ENCODE peak calls at places on chromosomes 6 and 20, in seven cellular contexts. N, S, D, F, J, U and Z are unnamed samples.

GRCh38 chr6:154371337-154371736 is 14.7 kb upstream of the IPCEF1 start:
- DNase-seq in N (no peak), S (no peak), D (no peak), F (no peak), J (no peak), U (no peak), Z (no peak)

GRCh38 chr20:58113706-58114105 is 114.7 kb downstream of the ANKRD60 start:
- DNase-seq in N (no peak), S (peak), D (no peak), F (no peak), J (no peak), U (no peak), Z (no peak)

GRCh38 chr20:2136275-2136674 is 34.6 kb downstream of the STK35 start:
- DNase-seq in N (no peak), S (no peak), D (no peak), F (no peak), J (no peak), U (no peak), Z (no peak)

GRCh38 chr6:11217360-11218076 is 14.9 kb downstream of the NEDD9 start:
- DNase-seq in N (no peak), S (peak), D (no peak), F (no peak), J (no peak), U (no peak), Z (no peak)

GRCh38 chr6:169539176-169539897 is 162.5 kb downstream of the WDR27 start:
- DNase-seq in N (peak), S (no peak), D (peak), F (no peak), J (no peak), U (no peak), Z (no peak)

GRCh38 chr20:53133134-53133533 is 161.0 kb downstream of the TSHZ2 start:
- DNase-seq in N (no peak), S (no peak), D (no peak), F (no peak), J (no peak), U (no peak), Z (no peak)

GRCh38 chr6:135280375-135281136 is 99.4 kb downstream of the MYB start:
- DNase-seq in N (peak), S (no peak), D (peak), F (no peak), J (no peak), U (no peak), Z (no peak)

GRCh38 chr6:55969501-55969900 is 94.1 kb upstream of the BMP5 start:
- DNase-seq in N (no peak), S (no peak), D (no peak), F (no peak), J (no peak), U (no peak), Z (no peak)

GRCh38 chr6:160973311-160973710 is 18.3 kb upstream of the MAP3K4 start:
- DNase-seq in N (peak), S (no peak), D (peak), F (no peak), J (no peak), U (peak), Z (peak)

GRCh38 chr20:61538481-61539265 is 286.6 kb downstream of the CDH4 start:
- DNase-seq in N (no peak), S (no peak), D (no peak), F (no peak), J (no peak), U (no peak), Z (no peak)

GRCh38 chr6:22025468-22026159 is 271.2 kb downstream of the PRL start:
- DNase-seq in N (peak), S (no peak), D (peak), F (peak), J (peak), U (no peak), Z (peak)

GRCh38 chr6:84582997-84583396 is 181.4 kb downstream of the TBX18 start:
- DNase-seq in N (peak), S (no peak), D (peak), F (no peak), J (no peak), U (no peak), Z (peak)

GRCh38 chr20:22499475-22500174 is 84.7 kb downstream of the FOXA2 start:
- DNase-seq in N (no peak), S (no peak), D (no peak), F (no peak), J (no peak), U (no peak), Z (no peak)

GRCh38 chr6:52654007-52654406 is 16.9 kb upstream of the TMEM14A start:
- DNase-seq in N (no peak), S (no peak), D (no peak), F (no peak), J (no peak), U (no peak), Z (no peak)

GRCh38 chr6:159217595-159218275 is 48.5 kb downstream of the FNDC1 start:
- DNase-seq in N (peak), S (peak), D (no peak), F (peak), J (no peak), U (no peak), Z (peak)

GRCh38 chr6:124008689-124009371 is 205.2 kb downstream of the NKAIN2 start:
- DNase-seq in N (no peak), S (no peak), D (no peak), F (no peak), J (no peak), U (no peak), Z (no peak)

GRCh38 chr20:18719426-18719825 is 94.2 kb upstream of the SCP2D1 start:
- DNase-seq in N (peak), S (no peak), D (peak), F (no peak), J (no peak), U (no peak), Z (peak)

GRCh38 chr6:141460743-141461484 is 671.8 kb upstream of the GJE1 start:
- DNase-seq in N (no peak), S (no peak), D (no peak), F (no peak), J (no peak), U (no peak), Z (no peak)

GRCh38 chr6:163086563-163086895 is 328.0 kb upstream of the QKI start:
- DNase-seq in N (no peak), S (no peak), D (no peak), F (no peak), J (no peak), U (no peak), Z (no peak)

GRCh38 chr6:163087981-163088380 is 326.5 kb upstream of the QKI start:
- DNase-seq in N (no peak), S (no peak), D (no peak), F (no peak), J (no peak), U (no peak), Z (no peak)

GRCh38 chr6:163083141-163083540 is 331.4 kb upstream of the QKI start:
- DNase-seq in N (no peak), S (no peak), D (no peak), F (no peak), J (no peak), U (no peak), Z (no peak)

GRCh38 chr6:163085861-163086562 is 328.5 kb upstream of the QKI start:
- DNase-seq in N (no peak), S (no peak), D (no peak), F (no peak), J (no peak), U (no peak), Z (no peak)

GRCh38 chr6:163085426-163085825 is 329.1 kb upstream of the QKI start:
- DNase-seq in N (no peak), S (no peak), D (no peak), F (no peak), J (no peak), U (no peak), Z (no peak)
- TF ChIP-seq CTCF in N (no peak), S (no peak), D (no peak), F (no peak), J (no peak), U (no peak), Z (no peak)

GRCh38 chr6:70210462-70210861 is 92.4 kb downstream of the COL9A1 start:
- DNase-seq in N (no peak), S (no peak), D (peak), F (peak), J (no peak), U (no peak), Z (no peak)
- TF ChIP-seq CTCF in N (no peak), S (no peak), D (peak), F (peak), J (peak), U (peak), Z (peak)

GRCh38 chr20:34706022-34706875 is 2.1 kb downstream of the TP53INP2 start:
- DNase-seq in N (no peak), S (no peak), D (no peak), F (no peak), J (no peak), U (no peak), Z (no peak)

GRCh38 chr20:34706912-34707784 is 3.0 kb downstream of the TP53INP2 start:
- DNase-seq in N (no peak), S (no peak), D (no peak), F (no peak), J (no peak), U (no peak), Z (no peak)

GRCh38 chr20:34704177-34705007 is at the start of gene TP53INP2:
- DNase-seq in N (peak), S (peak), D (peak), F (peak), J (peak), U (peak), Z (peak)

GRCh38 chr20:34705008-34705382 is 851 bp downstream of the TP53INP2 start:
- DNase-seq in N (no peak), S (no peak), D (no peak), F (no peak), J (no peak), U (no peak), Z (no peak)

GRCh38 chr20:34705383-34706021 is 1.4 kb downstream of the TP53INP2 start:
- DNase-seq in N (peak), S (peak), D (peak), F (no peak), J (no peak), U (peak), Z (peak)
- TF ChIP-seq CTCF in N (peak), S (no peak), D (no peak), F (peak), J (peak), U (peak), Z (peak)

GRCh38 chr6:33049323-33049722 is 24.1 kb downstream of the HLA-DPA1 start:
- DNase-seq in N (no peak), S (no peak), D (peak), F (no peak), J (no peak), U (no peak), Z (no peak)
- TF ChIP-seq CTCF in N (no peak), S (no peak), D (peak), F (peak), J (peak), U (peak), Z (peak)

GRCh38 chr6:30495993-30496392 is 6.7 kb downstream of the HLA-E start:
- DNase-seq in N (no peak), S (no peak), D (no peak), F (no peak), J (no peak), U (no peak), Z (no peak)

GRCh38 chr6:30491963-30492616 is 2.8 kb downstream of the HLA-E start:
- DNase-seq in N (no peak), S (no peak), D (no peak), F (no peak), J (no peak), U (no peak), Z (no peak)

GRCh38 chr6:30494275-30494990 is 5.1 kb downstream of the HLA-E start:
- DNase-seq in N (no peak), S (no peak), D (no peak), F (peak), J (no peak), U (no peak), Z (no peak)

GRCh38 chr6:30490031-30490876 is 945 bp downstream of the HLA-E start:
- DNase-seq in N (peak), S (peak), D (peak), F (peak), J (no peak), U (peak), Z (no peak)

GRCh38 chr6:30493643-30494250 is 4.4 kb downstream of the HLA-E start:
- DNase-seq in N (no peak), S (no peak), D (no peak), F (peak), J (no peak), U (no peak), Z (no peak)
- TF ChIP-seq CTCF in N (peak), S (no peak), D (peak), F (peak), J (no peak), U (no peak), Z (peak)

DNA sequence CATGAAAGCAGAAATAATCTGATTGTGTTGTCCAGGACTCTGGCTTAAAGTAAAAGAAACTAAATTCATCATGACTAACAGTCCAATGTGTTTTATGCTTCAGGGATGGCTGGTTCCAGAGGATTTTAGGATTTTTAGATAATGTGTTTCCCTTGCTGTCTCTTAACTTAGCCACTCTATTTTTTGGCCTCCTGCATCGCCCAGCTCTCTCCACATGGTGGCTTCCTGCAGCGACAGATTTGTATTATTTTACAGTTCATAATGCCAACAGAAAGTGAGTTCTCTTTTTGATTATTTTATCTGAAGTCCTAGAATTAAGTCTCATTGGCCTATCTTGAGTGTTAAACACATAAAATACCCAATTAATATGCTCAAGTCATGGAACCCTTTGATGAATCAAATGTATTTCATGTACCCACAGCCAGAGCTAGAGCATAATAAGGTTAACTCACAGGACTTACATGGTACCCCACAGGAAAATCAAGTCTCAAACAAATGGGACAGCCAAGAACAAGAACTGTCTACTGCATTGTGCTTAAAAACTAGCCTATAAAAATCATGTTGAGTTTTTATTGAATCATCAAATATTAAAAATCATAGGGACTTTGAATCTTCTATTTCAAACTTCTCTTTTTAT is 582.5 kb downstream of the DOK5 start:
- DNase-seq in N (no peak), S (no peak), D (peak), F (no peak), J (no peak), U (no peak), Z (no peak)
- TF ChIP-seq CTCF in N (no peak), S (no peak), D (peak), F (no peak), J (no peak), U (peak), Z (peak)

GRCh38 chr6:131080084-131080483 is 17.0 kb upstream of the EPB41L2 start:
- DNase-seq in N (no peak), S (no peak), D (no peak), F (no peak), J (no peak), U (no peak), Z (no peak)

GRCh38 chr6:131083687-131084086 is 20.6 kb upstream of the EPB41L2 start:
- DNase-seq in N (peak), S (no peak), D (no peak), F (no peak), J (no peak), U (no peak), Z (no peak)

GRCh38 chr6:131082335-131082734 is 19.3 kb upstream of the EPB41L2 start:
- DNase-seq in N (no peak), S (no peak), D (no peak), F (no peak), J (no peak), U (no peak), Z (no peak)

DNA sequence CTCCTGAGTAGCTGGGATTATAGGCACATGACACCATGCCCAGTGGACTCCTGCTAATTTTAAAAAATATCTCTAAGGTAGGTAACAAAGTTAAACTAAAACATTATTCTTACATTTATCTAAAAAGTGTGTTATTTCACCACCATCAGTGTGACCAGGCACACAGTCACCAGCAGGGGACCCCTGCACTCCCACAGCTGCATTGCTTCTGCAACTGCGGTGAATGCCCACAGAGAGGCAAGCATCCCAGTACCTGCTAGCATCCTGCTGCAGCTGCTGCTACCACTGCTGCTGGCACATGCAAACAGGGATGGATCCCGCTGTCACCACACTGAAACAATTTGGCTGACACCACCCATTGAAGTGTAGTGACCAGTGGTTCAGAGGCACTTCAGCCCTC is 21.9 kb upstream of the EPB41L2 start:
- DNase-seq in N (no peak), S (no peak), D (no peak), F (no peak), J (no peak), U (no peak), Z (no peak)
- TF ChIP-seq CTCF in N (no peak), S (no peak), D (no peak), F (peak), J (no peak), U (no peak), Z (peak)

GRCh38 chr6:75213732-75214131 is 7.9 kb upstream of the COL12A1 start:
- DNase-seq in N (no peak), S (no peak), D (no peak), F (peak), J (no peak), U (no peak), Z (no peak)
- TF ChIP-seq CTCF in N (no peak), S (no peak), D (no peak), F (peak), J (no peak), U (no peak), Z (peak)

GRCh38 chr20:33124994-33125393 is 43.0 kb upstream of the BPIFA2 start:
- DNase-seq in N (no peak), S (no peak), D (no peak), F (no peak), J (no peak), U (peak), Z (no peak)

GRCh38 chr20:33120934-33121333 is 41.5 kb downstream of the BPIFB4 start:
- DNase-seq in N (no peak), S (no peak), D (no peak), F (no peak), J (no peak), U (no peak), Z (no peak)

GRCh38 chr20:33125983-33126382 is 42.0 kb upstream of the BPIFA2 start:
- DNase-seq in N (no peak), S (no peak), D (no peak), F (no peak), J (no peak), U (no peak), Z (no peak)

GRCh38 chr20:33127422-33128097 is 40.4 kb upstream of the BPIFA2 start:
- DNase-seq in N (no peak), S (no peak), D (no peak), F (no peak), J (no peak), U (no peak), Z (no peak)

GRCh38 chr20:33124261-33124660 is 43.7 kb upstream of the BPIFA2 start:
- DNase-seq in N (no peak), S (no peak), D (no peak), F (no peak), J (no peak), U (no peak), Z (no peak)
- TF ChIP-seq CTCF in N (no peak), S (no peak), D (no peak), F (no peak), J (no peak), U (no peak), Z (no peak)

DNA sequence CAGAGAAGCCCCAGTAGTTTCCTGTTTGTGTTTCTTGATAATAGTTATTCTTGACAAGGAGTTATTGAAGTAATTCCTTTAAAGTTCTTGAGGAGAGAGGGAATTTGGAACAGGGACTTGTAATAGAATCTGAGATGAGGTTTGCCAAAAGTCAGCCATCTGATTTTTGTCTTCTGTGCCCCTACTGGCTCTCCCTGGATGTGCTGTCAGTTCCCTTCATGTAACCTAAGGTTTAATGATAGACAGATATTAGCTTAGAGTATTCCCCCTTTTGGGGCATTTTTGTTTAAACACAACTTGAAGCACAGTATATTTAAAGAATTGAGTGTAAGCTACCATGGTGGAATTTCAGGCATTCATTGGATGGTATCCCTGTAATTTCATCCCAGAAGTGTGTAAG is 71.4 kb downstream of the CARMIL1 start:
- DNase-seq in N (no peak), S (no peak), D (no peak), F (no peak), J (no peak), U (no peak), Z (no peak)
- TF ChIP-seq CTCF in N (no peak), S (no peak), D (no peak), F (no peak), J (no peak), U (no peak), Z (peak)